ENCODE peak calls at places on chromosome 18, in seven cellular contexts. One of them, this sample, is unnamed.

GRCh38 chr18:2910261-2910660 is 63.5 kb downstream of the EMILIN2 start:
- DNase-seq in brain microvascular endothelial cell: no peak
- DNase-seq in IMR-90: no peak
- DNase-seq in kidney: peak; percentile 67
- DNase-seq in body of pancreas: no peak
- DNase-seq in HCT116: no peak
- DNase-seq in CD8-positive, alpha-beta T cell: no peak
- DNase-seq in this sample: no peak

GRCh38 chr18:49639643-49640361 is 77.9 kb downstream of the LIPG start:
- DNase-seq in brain microvascular endothelial cell: no peak
- DNase-seq in IMR-90: no peak
- DNase-seq in CD8-positive, alpha-beta T cell: no peak
- DNase-seq in HCT116: no peak
- DNase-seq in kidney: no peak
- DNase-seq in body of pancreas: peak; percentile 82
- DNase-seq in this sample: peak; percentile 30

GRCh38 chr18:8423051-8423558 is 186.1 kb upstream of the RAB12 start:
- DNase-seq in HCT116: peak; percentile 15
- DNase-seq in CD8-positive, alpha-beta T cell: no peak
- DNase-seq in brain microvascular endothelial cell: peak; percentile 64
- DNase-seq in IMR-90: peak; percentile 65
- DNase-seq in body of pancreas: no peak
- DNase-seq in kidney: no peak
- DNase-seq in this sample: no peak

GRCh38 chr18:53508529-53508928 is 715.9 kb downstream of the MBD2 start:
- DNase-seq in CD8-positive, alpha-beta T cell: no peak
- DNase-seq in brain microvascular endothelial cell: no peak
- DNase-seq in kidney: no peak
- DNase-seq in body of pancreas: no peak
- DNase-seq in IMR-90: no peak
- DNase-seq in HCT116: no peak
- DNase-seq in this sample: no peak

GRCh38 chr18:73691118-73691517 is 456.5 kb downstream of the FBXO15 start:
- DNase-seq in body of pancreas: no peak
- DNase-seq in brain microvascular endothelial cell: peak; percentile 68
- DNase-seq in kidney: no peak
- DNase-seq in IMR-90: peak; percentile 95
- DNase-seq in HCT116: no peak
- DNase-seq in CD8-positive, alpha-beta T cell: no peak
- DNase-seq in this sample: no peak

GRCh38 chr18:10291568-10291981 is 162.9 kb upstream of the APCDD1 start:
- DNase-seq in CD8-positive, alpha-beta T cell: no peak
- DNase-seq in kidney: peak; percentile 77
- DNase-seq in HCT116: no peak
- DNase-seq in body of pancreas: peak; percentile 34
- DNase-seq in IMR-90: peak; percentile 28
- DNase-seq in brain microvascular endothelial cell: peak; percentile 1
- DNase-seq in this sample: no peak

GRCh38 chr18:3213231-3214059 is 6.3 kb downstream of the MYOM1 start:
- DNase-seq in body of pancreas: peak; percentile 33
- DNase-seq in kidney: no peak
- DNase-seq in brain microvascular endothelial cell: peak; percentile 52
- DNase-seq in HCT116: no peak
- DNase-seq in CD8-positive, alpha-beta T cell: no peak
- DNase-seq in IMR-90: no peak
- DNase-seq in this sample: no peak

GRCh38 chr18:9828794-9829712 is 56.7 kb upstream of the TXNDC2 start:
- DNase-seq in IMR-90: no peak
- DNase-seq in HCT116: no peak
- DNase-seq in CD8-positive, alpha-beta T cell: no peak
- DNase-seq in body of pancreas: no peak
- DNase-seq in kidney: no peak
- DNase-seq in brain microvascular endothelial cell: no peak
- DNase-seq in this sample: no peak

GRCh38 chr18:75089748-75090327 is 119.1 kb downstream of the PTGR3 start:
- DNase-seq in body of pancreas: no peak
- DNase-seq in brain microvascular endothelial cell: no peak
- DNase-seq in CD8-positive, alpha-beta T cell: no peak
- DNase-seq in kidney: no peak
- DNase-seq in HCT116: no peak
- DNase-seq in IMR-90: no peak
- DNase-seq in this sample: no peak

GRCh38 chr18:49250819-49251388 is 209.5 kb downstream of the DYM start:
- DNase-seq in kidney: no peak
- DNase-seq in brain microvascular endothelial cell: peak; percentile 31
- DNase-seq in IMR-90: peak; percentile 47
- DNase-seq in HCT116: no peak
- DNase-seq in body of pancreas: no peak
- DNase-seq in CD8-positive, alpha-beta T cell: no peak
- DNase-seq in this sample: no peak

GRCh38 chr18:74905245-74905644 is 303.7 kb downstream of the PTGR3 start:
- DNase-seq in IMR-90: no peak
- DNase-seq in HCT116: no peak
- DNase-seq in brain microvascular endothelial cell: no peak
- DNase-seq in body of pancreas: no peak
- DNase-seq in kidney: no peak
- DNase-seq in CD8-positive, alpha-beta T cell: no peak
- DNase-seq in this sample: no peak

GRCh38 chr18:36667811-36668210 is 161.0 kb downstream of the TPGS2 start:
- DNase-seq in body of pancreas: no peak
- DNase-seq in IMR-90: no peak
- DNase-seq in kidney: no peak
- DNase-seq in CD8-positive, alpha-beta T cell: no peak
- DNase-seq in brain microvascular endothelial cell: no peak
- DNase-seq in HCT116: no peak
- DNase-seq in this sample: no peak

GRCh38 chr18:46282177-46282570 is 178.0 kb downstream of the HAUS1 start:
- DNase-seq in HCT116: no peak
- DNase-seq in kidney: no peak
- DNase-seq in IMR-90: no peak
- DNase-seq in CD8-positive, alpha-beta T cell: no peak
- DNase-seq in brain microvascular endothelial cell: no peak
- DNase-seq in body of pancreas: no peak
- DNase-seq in this sample: no peak

GRCh38 chr18:74243127-74243526 is 48.6 kb downstream of the CYB5A start:
- DNase-seq in body of pancreas: no peak
- DNase-seq in HCT116: no peak
- DNase-seq in kidney: no peak
- DNase-seq in IMR-90: no peak
- DNase-seq in brain microvascular endothelial cell: no peak
- DNase-seq in CD8-positive, alpha-beta T cell: no peak
- DNase-seq in this sample: no peak

GRCh38 chr18:27558388-27559158 is 373.5 kb upstream of the CHST9 start:
- DNase-seq in body of pancreas: no peak
- DNase-seq in IMR-90: no peak
- DNase-seq in brain microvascular endothelial cell: no peak
- DNase-seq in kidney: no peak
- DNase-seq in HCT116: no peak
- DNase-seq in CD8-positive, alpha-beta T cell: no peak
- DNase-seq in this sample: no peak

DNA sequence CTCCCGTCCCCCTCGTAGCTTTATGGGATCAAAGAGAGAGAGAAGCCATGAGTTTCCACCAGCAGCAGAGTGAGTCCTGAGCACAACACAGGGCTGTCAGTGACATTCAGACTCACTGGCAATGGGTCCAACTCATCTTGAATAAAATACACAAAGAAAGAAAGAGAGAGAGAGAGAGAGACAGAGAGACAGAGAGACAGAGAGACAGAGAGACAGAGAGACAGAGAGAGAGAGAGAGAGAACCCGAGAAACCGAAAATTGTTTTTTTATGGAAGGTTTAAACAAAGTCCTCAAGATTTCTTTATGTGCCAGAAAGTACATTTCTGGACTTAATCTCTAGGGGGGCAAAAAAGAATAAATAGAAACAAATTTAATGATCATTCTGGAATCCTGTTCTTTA is 11.5 kb upstream of the BCL2 start:
- DNase-seq in brain microvascular endothelial cell: no peak
- DNase-seq in HCT116: no peak
- DNase-seq in CD8-positive, alpha-beta T cell: no peak
- DNase-seq in kidney: no peak
- DNase-seq in body of pancreas: no peak
- DNase-seq in IMR-90: no peak
- DNase-seq in this sample: no peak
- H3K36me3 ChIP-seq in brain microvascular endothelial cell: peaks cover 43% of the 10 kb centered on the region
- H3K36me3 ChIP-seq in HCT116: peaks cover 11% of the 10 kb centered on the region
- H3K36me3 ChIP-seq in CD8-positive, alpha-beta T cell: peaks cover 9% of the 10 kb centered on the region
- H3K36me3 ChIP-seq in kidney: peaks cover 25% of the 10 kb centered on the region
- H3K36me3 ChIP-seq in body of pancreas: no peaks in the 10 kb centered on the region
- H3K36me3 ChIP-seq in IMR-90: peaks cover 32% of the 10 kb centered on the region
- H3K36me3 ChIP-seq in this sample: peaks cover 66% of the 10 kb centered on the region

GRCh38 chr18:23688528-23688927 is 725 bp upstream of the LAMA3 start:
- DNase-seq in kidney: no peak
- DNase-seq in brain microvascular endothelial cell: no peak
- DNase-seq in body of pancreas: no peak
- DNase-seq in CD8-positive, alpha-beta T cell: no peak
- DNase-seq in IMR-90: no peak
- DNase-seq in HCT116: no peak
- DNase-seq in this sample: no peak

GRCh38 chr18:23689616-23690504 is 607 bp downstream of the LAMA3 start:
- DNase-seq in brain microvascular endothelial cell: no peak
- DNase-seq in CD8-positive, alpha-beta T cell: no peak
- DNase-seq in kidney: peak; percentile 75
- DNase-seq in body of pancreas: no peak
- DNase-seq in IMR-90: no peak
- DNase-seq in HCT116: no peak
- DNase-seq in this sample: peak; percentile 72

GRCh38 chr18:23684515-23685197 is 4.6 kb upstream of the LAMA3 start:
- DNase-seq in body of pancreas: no peak
- DNase-seq in CD8-positive, alpha-beta T cell: no peak
- DNase-seq in HCT116: no peak
- DNase-seq in brain microvascular endothelial cell: peak; percentile 81
- DNase-seq in kidney: no peak
- DNase-seq in IMR-90: no peak
- DNase-seq in this sample: no peak

GRCh38 chr18:23690505-23691068 is 1.3 kb downstream of the LAMA3 start:
- DNase-seq in IMR-90: no peak
- DNase-seq in CD8-positive, alpha-beta T cell: no peak
- DNase-seq in kidney: no peak
- DNase-seq in HCT116: no peak
- DNase-seq in body of pancreas: no peak
- DNase-seq in brain microvascular endothelial cell: no peak
- DNase-seq in this sample: no peak

DNA sequence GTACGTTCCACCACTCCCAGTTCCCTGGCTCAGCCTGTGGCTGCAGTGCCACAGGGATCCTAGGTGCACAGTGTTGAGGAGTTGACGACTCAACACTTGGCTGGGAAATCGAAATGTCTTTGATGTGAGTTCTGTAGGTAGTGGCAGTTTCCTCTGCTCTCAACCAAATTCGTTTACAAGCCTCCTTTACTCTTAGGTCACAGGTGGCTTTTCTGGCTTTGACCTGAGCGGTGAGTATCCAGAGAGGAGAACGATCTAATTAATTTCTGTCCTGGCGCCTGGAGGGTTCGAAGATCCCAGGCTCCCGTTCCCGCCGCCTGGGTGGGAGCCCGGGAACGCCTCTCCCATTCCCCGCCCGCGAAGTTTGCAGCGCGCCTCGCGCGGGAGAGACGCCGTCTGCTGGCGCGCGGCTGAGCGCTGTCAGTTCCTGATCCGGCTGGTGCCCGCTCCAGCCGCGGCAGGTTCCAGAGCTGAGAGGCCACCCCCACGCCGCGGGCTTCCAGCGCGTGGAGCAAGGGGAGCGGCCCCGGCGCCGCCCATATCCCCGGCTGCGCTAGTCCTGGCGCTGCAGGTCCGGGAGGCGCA is at the start of gene LAMA3:
- DNase-seq in kidney: peak; percentile 80
- DNase-seq in CD8-positive, alpha-beta T cell: peak; percentile 24
- DNase-seq in HCT116: no peak
- DNase-seq in IMR-90: peak; percentile 11
- DNase-seq in body of pancreas: peak; percentile 45
- DNase-seq in brain microvascular endothelial cell: no peak
- DNase-seq in this sample: peak; percentile 80
- TF ChIP-seq CTCF in kidney: no peak
- TF ChIP-seq CTCF in CD8-positive, alpha-beta T cell: no peak
- TF ChIP-seq CTCF in HCT116: no peak
- TF ChIP-seq CTCF in IMR-90: no peak
- TF ChIP-seq CTCF in body of pancreas: peak; percentile 31
- TF ChIP-seq CTCF in brain microvascular endothelial cell: peak; percentile 29
- TF ChIP-seq CTCF in this sample: peak; percentile 12

DNA sequence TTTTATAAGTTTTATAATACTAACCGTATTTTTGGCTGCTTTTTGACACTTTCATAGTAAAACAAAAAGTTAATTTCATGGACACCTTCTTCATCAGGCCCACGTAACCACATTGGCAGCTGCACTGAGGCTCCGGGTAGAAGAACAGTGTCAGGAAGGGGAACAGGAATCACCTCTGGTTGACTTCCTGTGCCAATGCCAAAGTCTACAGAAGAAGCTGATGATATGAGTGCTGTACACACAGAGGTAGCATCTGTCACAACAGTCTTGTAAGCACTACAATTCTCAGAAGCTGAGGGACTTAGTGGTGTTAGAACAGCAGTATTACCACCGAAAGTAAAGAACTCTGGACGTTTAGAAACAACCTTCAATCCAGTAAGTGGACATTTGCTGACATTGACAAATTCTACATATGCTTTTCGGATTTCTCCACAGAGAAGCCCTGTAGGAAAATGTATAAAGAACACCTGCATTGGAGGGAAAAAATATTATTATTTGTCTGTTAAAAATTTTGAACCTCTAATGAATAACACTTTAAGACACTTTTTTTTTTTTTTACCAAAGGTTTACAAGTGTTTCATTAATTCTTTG is 85.3 kb downstream of the TRAPPC8 start:
- DNase-seq in IMR-90: no peak
- DNase-seq in body of pancreas: no peak
- DNase-seq in brain microvascular endothelial cell: no peak
- DNase-seq in kidney: no peak
- DNase-seq in HCT116: no peak
- DNase-seq in CD8-positive, alpha-beta T cell: no peak
- DNase-seq in this sample: no peak
- H3K36me3 ChIP-seq in IMR-90: peaks cover 17% of the 10 kb centered on the region
- H3K36me3 ChIP-seq in body of pancreas: no peaks in the 10 kb centered on the region
- H3K36me3 ChIP-seq in brain microvascular endothelial cell: peaks cover 13% of the 10 kb centered on the region
- H3K36me3 ChIP-seq in kidney: peaks cover 8% of the 10 kb centered on the region
- H3K36me3 ChIP-seq in HCT116: peaks cover 24% of the 10 kb centered on the region
- H3K36me3 ChIP-seq in CD8-positive, alpha-beta T cell: peaks cover 13% of the 10 kb centered on the region
- H3K36me3 ChIP-seq in this sample: no peaks in the 10 kb centered on the region

GRCh38 chr18:48026216-48026615 is 95.8 kb upstream of the SMAD2 start:
- DNase-seq in HCT116: no peak
- DNase-seq in kidney: peak; percentile 42
- DNase-seq in brain microvascular endothelial cell: no peak
- DNase-seq in body of pancreas: no peak
- DNase-seq in IMR-90: no peak
- DNase-seq in CD8-positive, alpha-beta T cell: no peak
- DNase-seq in this sample: peak; percentile 75

GRCh38 chr18:48028716-48029115 is 98.3 kb upstream of the SMAD2 start:
- DNase-seq in IMR-90: no peak
- DNase-seq in body of pancreas: no peak
- DNase-seq in HCT116: no peak
- DNase-seq in CD8-positive, alpha-beta T cell: no peak
- DNase-seq in kidney: peak; percentile 87
- DNase-seq in brain microvascular endothelial cell: no peak
- DNase-seq in this sample: peak; percentile 59

GRCh38 chr18:48027401-48027931 is 97.0 kb upstream of the SMAD2 start:
- DNase-seq in IMR-90: no peak
- DNase-seq in body of pancreas: no peak
- DNase-seq in brain microvascular endothelial cell: no peak
- DNase-seq in HCT116: no peak
- DNase-seq in CD8-positive, alpha-beta T cell: no peak
- DNase-seq in kidney: peak; percentile 77
- DNase-seq in this sample: peak; percentile 71

GRCh38 chr18:48029296-48029986 is 99.0 kb upstream of the SMAD2 start:
- DNase-seq in IMR-90: no peak
- DNase-seq in body of pancreas: no peak
- DNase-seq in HCT116: no peak
- DNase-seq in CD8-positive, alpha-beta T cell: no peak
- DNase-seq in brain microvascular endothelial cell: no peak
- DNase-seq in kidney: peak; percentile 74
- DNase-seq in this sample: peak; percentile 64

GRCh38 chr18:48028081-48028480 is 97.6 kb upstream of the SMAD2 start:
- DNase-seq in kidney: peak; percentile 30
- DNase-seq in body of pancreas: no peak
- DNase-seq in brain microvascular endothelial cell: no peak
- DNase-seq in IMR-90: no peak
- DNase-seq in CD8-positive, alpha-beta T cell: no peak
- DNase-seq in HCT116: no peak
- DNase-seq in this sample: peak; percentile 27
- TF ChIP-seq CTCF in kidney: no peak
- TF ChIP-seq CTCF in body of pancreas: no peak
- TF ChIP-seq CTCF in brain microvascular endothelial cell: peak; percentile 33
- TF ChIP-seq CTCF in IMR-90: no peak
- TF ChIP-seq CTCF in CD8-positive, alpha-beta T cell: no peak
- TF ChIP-seq CTCF in HCT116: peak; percentile 52
- TF ChIP-seq CTCF in this sample: no peak